ENCODE peak calls at places on chromosomes 13 and 19, in five cellular contexts. H is ovary, C is cardiac muscle cell, N is pancreas, V is osteoblast. M is an unnamed sample. For H3K4me1, the result is how much of the 10 kb centered on the place peaks cover.

GRCh38 chr13:44686478-44687071 is 110.4 kb upstream of the TSC22D1 start:
- DNase-seq in C (no peak), N (no peak), H (no peak), V (no peak), M (no peak)

GRCh38 chr13:27370305-27370853 is 54.0 kb upstream of the GTF3A start:
- DNase-seq in N (no peak), H (no peak), C (no peak), V (no peak), M (no peak)

GRCh38 chr13:52383362-52383761 is 22.6 kb downstream of the THSD1 start:
- DNase-seq in C (no peak), N (no peak), V (no peak), H (no peak), M (no peak)

GRCh38 chr19:50909240-50910070 is 1.7 kb downstream of the KLK4 start:
- DNase-seq in C (peak), H (no peak), V (peak), N (peak), M (peak)

GRCh38 chr13:71935166-71935840 is 68.3 kb upstream of the DACH1 start:
- DNase-seq in C (no peak), N (no peak), H (no peak), V (no peak), M (no peak)

GRCh38 chr19:30682576-30683536 is 310.7 kb downstream of the ZNF536 start:
- DNase-seq in C (peak), N (peak), V (peak), H (peak), M (peak)

GRCh38 chr13:69324109-69324886 is 783.3 kb upstream of the ATXN8OS start:
- DNase-seq in N (no peak), H (no peak), V (no peak), C (no peak), M (peak)

GRCh38 chr13:82647540-82647939 is 1234.7 kb downstream of the SLITRK1 start:
- DNase-seq in H (no peak), N (no peak), C (no peak), V (no peak), M (no peak)

GRCh38 chr19:12737666-12738351 is 512 bp downstream of the GET3 start:
- DNase-seq in V (peak), C (no peak), H (no peak), N (no peak), M (no peak)

GRCh38 chr19:5719274-5719960 is 529 bp downstream of the LONP1 start:
- DNase-seq in N (no peak), C (no peak), V (no peak), H (no peak), M (peak)

GRCh38 chr19:6861683-6862286 is 25.6 kb upstream of the ADGRE1 start:
- DNase-seq in C (no peak), V (no peak), H (no peak), N (no peak), M (no peak)

GRCh38 chr19:46353730-46354528 is 7.0 kb downstream of the PPP5C start:
- DNase-seq in C (no peak), H (no peak), N (no peak), V (no peak), M (no peak)

GRCh38 chr13:44313674-44314073 is 60.0 kb upstream of the SERP2 start:
- DNase-seq in C (peak), N (no peak), H (no peak), V (peak), M (peak)

GRCh38 chr13:76813874-76814273 is 72.3 kb downstream of the KCTD12 start:
- DNase-seq in H (no peak), N (no peak), V (no peak), C (no peak), M (peak)

DNA sequence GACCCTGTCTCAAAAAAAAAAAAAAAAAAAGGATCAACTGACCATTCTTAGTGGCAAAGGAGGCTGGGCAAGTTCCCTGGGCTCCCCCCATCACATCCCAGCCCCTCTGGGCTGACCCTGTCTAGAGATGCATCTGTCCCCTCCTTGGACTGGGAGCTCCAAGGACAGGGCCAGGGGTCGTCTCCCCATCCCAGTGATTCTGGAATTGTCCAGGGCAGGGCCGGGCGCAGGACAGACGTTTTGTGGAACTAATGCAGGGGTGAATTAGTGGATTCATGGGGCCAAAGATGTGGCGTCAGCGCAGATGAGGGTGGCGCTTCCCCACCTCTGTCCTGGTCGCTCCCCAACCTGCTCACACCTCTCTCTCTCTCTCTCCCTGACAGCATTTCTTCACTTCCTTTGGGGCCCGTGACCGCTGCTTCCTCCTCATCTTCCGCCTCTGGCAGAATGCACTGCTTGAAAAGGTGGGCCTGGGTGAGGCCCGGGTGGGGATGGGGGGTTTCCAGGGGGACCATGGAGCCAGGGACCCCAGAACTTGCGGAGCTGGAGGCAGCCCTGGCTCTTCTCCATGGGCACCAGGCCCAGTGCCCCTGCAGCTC is 11.1 kb downstream of the GRAMD1A start:
- DNase-seq in V (peak), C (no peak), H (no peak), N (no peak), M (no peak)
- H3K4me1 ChIP-seq in V (under half), C (under half), H (under half), N (under half), M (under half)

GRCh38 chr19:15401397-15401710 is 17.4 kb downstream of the AKAP8L start:
- DNase-seq in V (peak), H (no peak), N (no peak), C (no peak), M (no peak)

GRCh38 chr19:15404097-15404779 is 14.6 kb downstream of the AKAP8L start:
- DNase-seq in H (no peak), C (no peak), N (no peak), V (peak), M (peak)

GRCh38 chr19:15402411-15403150 is 16.2 kb downstream of the AKAP8L start:
- DNase-seq in V (peak), N (no peak), C (no peak), H (no peak), M (no peak)

GRCh38 chr19:15404780-15405211 is 14.0 kb downstream of the AKAP8L start:
- DNase-seq in N (no peak), V (peak), C (no peak), H (no peak), M (no peak)

DNA sequence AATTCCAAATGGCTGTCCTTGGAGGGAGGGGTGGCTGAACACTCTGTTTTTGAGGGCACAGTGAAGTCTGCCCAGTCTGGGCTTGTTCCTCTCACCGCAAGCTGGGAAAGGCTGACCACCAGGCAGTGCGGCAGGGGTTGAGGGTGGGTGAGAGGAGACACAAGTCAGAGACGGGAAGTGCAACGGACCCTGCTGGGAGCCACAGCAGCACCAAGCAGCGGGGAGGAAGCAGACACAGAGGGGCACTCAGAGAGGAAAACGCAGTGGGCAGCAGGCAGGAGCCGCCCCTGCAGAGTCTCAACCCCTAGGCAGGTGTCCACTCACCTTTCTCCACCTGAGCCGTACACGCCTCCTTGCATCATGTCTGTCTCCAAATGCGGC is 15.6 kb downstream of the AKAP8L start:
- DNase-seq in V (no peak), H (no peak), N (no peak), C (no peak), M (no peak)
- H3K27ac ChIP-seq in V (no peak), H (no peak), N (no peak), C (peak), M (no peak)

GRCh38 chr13:97279913-97280312 is 57.8 kb downstream of the MBNL2 start:
- DNase-seq in C (peak), H (no peak), V (peak), N (no peak), M (no peak)

GRCh38 chr13:97276862-97277269 is 54.7 kb downstream of the MBNL2 start:
- DNase-seq in C (no peak), N (no peak), H (no peak), V (peak), M (no peak)

GRCh38 chr13:97280478-97280877 is 58.3 kb downstream of the MBNL2 start:
- DNase-seq in H (no peak), V (no peak), N (no peak), C (no peak), M (no peak)

GRCh38 chr13:97279079-97279411 is 56.9 kb downstream of the MBNL2 start:
- DNase-seq in V (no peak), C (no peak), N (no peak), H (no peak), M (no peak)

DNA sequence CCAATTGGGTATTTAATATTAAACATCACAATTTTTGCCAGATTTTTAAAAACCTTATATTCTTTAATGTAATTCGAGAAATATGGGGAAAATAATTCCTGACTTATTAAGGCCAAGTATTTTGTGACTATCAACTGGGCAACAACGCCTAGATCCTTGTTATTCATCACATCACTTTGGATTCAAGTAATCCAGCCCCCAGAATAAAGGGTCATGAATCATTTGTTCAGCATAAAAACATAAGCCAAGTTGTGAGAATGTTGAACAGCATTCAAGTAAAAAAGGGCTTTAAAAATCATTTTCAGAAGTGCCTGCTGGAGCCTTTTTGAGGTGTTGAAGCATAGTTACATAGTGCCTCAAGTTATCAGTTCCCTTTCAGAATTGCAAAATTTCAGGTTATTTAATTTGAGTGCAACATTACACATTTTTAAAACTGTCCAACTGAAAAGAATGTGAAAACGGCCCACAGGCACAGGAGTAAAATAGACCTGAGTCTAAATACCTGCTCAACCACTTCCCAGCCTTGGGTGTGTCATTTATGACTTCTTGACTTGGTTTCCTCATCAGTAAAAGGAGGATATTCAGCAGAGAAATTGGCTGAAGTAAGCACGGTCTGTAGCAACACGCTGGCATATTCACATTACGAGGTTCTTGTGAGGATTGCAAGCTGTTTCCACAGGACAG is 56.4 kb downstream of the MBNL2 start:
- DNase-seq in H (no peak), V (peak), C (no peak), N (no peak), M (peak)
- H3K4me1 ChIP-seq in H (under half), V (half or more), C (under half), N (half or more), M (under half)

GRCh38 chr19:49855676-49856573 is 5.0 kb downstream of the PTOV1 start:
- DNase-seq in V (no peak), H (no peak), N (peak), C (no peak), M (no peak)

GRCh38 chr19:49855277-49855675 is 4.3 kb downstream of the PTOV1 start:
- DNase-seq in V (no peak), C (no peak), N (no peak), H (peak), M (no peak)

GRCh38 chr19:49857061-49857833 is 6.3 kb downstream of the PTOV1 start:
- DNase-seq in H (no peak), C (no peak), N (peak), V (no peak), M (no peak)

GRCh38 chr19:49857834-49858590 is 7.1 kb downstream of the PTOV1 start:
- DNase-seq in H (peak), C (no peak), N (no peak), V (no peak), M (no peak)

GRCh38 chr19:49856574-49857021 is 5.6 kb downstream of the PTOV1 start:
- DNase-seq in N (peak), C (no peak), H (peak), V (no peak), M (no peak)
- H3K27ac ChIP-seq in N (no peak), C (peak), H (no peak), V (no peak), M (no peak)

GRCh38 chr13:42151781-42152180 is 103.3 kb downstream of the DGKH start:
- DNase-seq in C (no peak), V (no peak), H (no peak), N (no peak), M (no peak)
- H3K4me1 ChIP-seq in C (under half), V (under half), H (under half), N (under half), M (under half)

DNA sequence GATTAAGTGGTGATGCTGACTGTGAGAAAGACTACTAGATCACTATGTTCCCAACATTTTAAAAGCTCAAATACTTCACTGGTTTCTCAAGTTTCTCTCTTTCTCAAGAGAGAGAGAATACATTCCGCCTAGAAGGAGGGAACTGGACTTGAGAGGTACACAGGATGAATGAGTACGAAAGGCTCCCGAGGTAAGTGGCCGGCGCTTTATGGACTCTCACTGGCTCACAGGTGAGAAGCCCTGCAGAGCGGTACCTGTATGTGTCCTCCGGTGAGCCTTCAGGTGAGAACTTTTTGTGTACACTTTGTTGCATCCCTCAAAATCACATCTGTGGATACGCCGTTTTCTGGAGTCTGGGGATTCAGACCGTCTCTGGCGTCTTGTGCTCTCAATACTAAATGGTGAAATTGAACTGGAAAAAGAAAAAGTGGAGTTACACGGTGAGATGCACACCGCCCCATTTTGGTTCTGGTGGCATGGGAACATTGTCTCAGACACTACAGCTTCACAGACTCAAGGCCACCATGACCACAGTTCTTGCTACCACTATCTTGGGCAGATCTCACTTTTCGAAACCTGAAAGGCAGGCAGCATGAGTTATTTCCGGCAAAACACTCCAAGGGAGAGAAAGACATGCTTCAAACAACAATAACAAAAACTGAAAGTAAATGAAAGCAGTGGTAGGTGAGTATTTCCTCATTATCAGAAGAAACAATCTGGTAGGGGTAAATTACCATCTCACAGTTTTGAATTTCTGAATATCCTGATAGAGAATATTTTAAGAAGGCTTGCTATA is 418.9 kb downstream of the KLF12 start:
- DNase-seq in V (no peak), N (no peak), C (no peak), H (no peak), M (no peak)
- H3K27ac ChIP-seq in V (no peak), N (no peak), C (no peak), H (no peak), M (peak)

GRCh38 chr13:23751195-23751594 is 138.0 kb downstream of the MIPEP start:
- DNase-seq in V (no peak), H (no peak), N (no peak), C (no peak), M (no peak)

GRCh38 chr13:23748591-23748990 is 140.6 kb downstream of the MIPEP start:
- DNase-seq in N (no peak), H (no peak), C (no peak), V (no peak), M (no peak)

GRCh38 chr13:23748109-23748508 is 141.1 kb downstream of the MIPEP start:
- DNase-seq in N (no peak), H (no peak), V (no peak), C (no peak), M (no peak)

GRCh38 chr13:23750383-23751121 is 138.6 kb downstream of the MIPEP start:
- DNase-seq in C (no peak), V (peak), H (no peak), N (no peak), M (no peak)

GRCh38 chr13:23749288-23749880 is 139.8 kb downstream of the MIPEP start:
- DNase-seq in V (no peak), N (no peak), C (no peak), H (no peak), M (no peak)
- H3K4me1 ChIP-seq in V (half or more), N (under half), C (under half), H (under half), M (under half)

DNA sequence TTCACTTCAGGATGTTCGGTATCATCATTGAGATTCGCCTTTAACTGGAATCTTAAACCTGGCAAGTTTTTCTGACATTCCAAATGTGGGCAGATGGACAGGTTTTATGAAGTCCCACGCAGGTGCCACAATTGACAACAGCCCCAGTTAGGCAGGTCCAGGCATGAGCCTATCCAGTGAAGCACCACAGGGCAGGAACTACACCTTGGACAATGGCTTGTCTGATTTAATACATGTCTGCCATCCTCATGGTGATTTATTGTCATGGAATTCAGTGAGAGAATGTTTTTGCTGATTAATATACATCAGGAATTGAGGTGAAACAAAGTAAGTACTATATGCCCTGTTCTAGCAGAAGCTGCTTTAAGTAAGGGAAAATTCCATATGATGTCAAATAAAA is 10.2 kb upstream of the TPP2 start:
- DNase-seq in H (no peak), N (no peak), C (no peak), V (no peak), M (no peak)
- H3K27ac ChIP-seq in H (no peak), N (no peak), C (no peak), V (no peak), M (no peak)

DNA sequence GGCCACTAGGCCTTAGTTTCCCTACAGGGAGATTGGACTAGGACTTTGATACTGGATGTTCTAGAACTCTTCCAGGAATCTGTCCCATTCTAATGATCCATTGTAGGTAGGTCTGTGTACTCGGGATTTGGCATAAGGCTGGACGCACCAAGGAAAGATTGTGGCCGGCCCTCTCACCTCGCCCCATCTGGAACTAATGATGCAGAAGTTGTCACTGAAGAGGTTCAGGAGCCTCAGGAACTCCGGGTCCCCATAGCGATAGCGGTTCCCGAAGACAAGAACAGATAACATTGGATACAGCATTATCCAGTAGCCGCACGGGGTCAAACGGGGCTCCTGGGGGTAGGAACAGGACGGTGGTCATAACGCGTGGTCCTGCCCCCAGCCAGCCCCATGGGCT is 11.2 kb downstream of the EGLN2 start:
- DNase-seq in N (no peak), H (no peak), V (no peak), C (no peak), M (no peak)
- H3K4me1 ChIP-seq in N (under half), H (under half), V (under half), C (under half), M (under half)

M was measured in small intestine.